ENCODE peak calls at places on chromosomes 1 and 21, in seven cellular contexts. B, N, C, Y, U, O and T are unnamed samples.

GRCh38 chr1:205670143-205670431 is 10.2 kb downstream of the SLC45A3 start:
- DNase-seq in N (no peak), B (no peak), O (no peak), U (no peak), Y (no peak), C (no peak), T (no peak)

GRCh38 chr1:59485949-59486348 is 189.1 kb downstream of the FGGY start:
- DNase-seq in C (no peak), U (no peak), B (no peak), N (no peak), O (no peak), Y (no peak), T (peak)

GRCh38 chr1:32276328-32276727 is 15.6 kb upstream of the HDAC1 start:
- DNase-seq in O (no peak), Y (no peak), N (no peak), C (no peak), U (no peak), B (no peak), T (no peak)

GRCh38 chr1:42319128-42319851 is 15.7 kb downstream of the FOXJ3 start:
- DNase-seq in U (peak), N (no peak), B (no peak), Y (no peak), O (no peak), C (peak), T (peak)

GRCh38 chr21:36125513-36126121 is 9.3 kb upstream of the CBR3 start:
- DNase-seq in B (peak), O (peak), C (peak), N (peak), U (peak), Y (peak), T (peak)

GRCh38 chr1:39692152-39693064 is 1.2 kb upstream of the HPCAL4 start:
- DNase-seq in O (no peak), N (no peak), U (peak), C (no peak), Y (no peak), B (no peak), T (no peak)

GRCh38 chr1:20480261-20481157 is 5.5 kb downstream of the CAMK2N1 start:
- DNase-seq in O (peak), C (no peak), N (peak), B (peak), U (no peak), Y (no peak), T (no peak)

GRCh38 chr1:7721940-7722669 is 49.0 kb upstream of the VAMP3 start:
- DNase-seq in Y (no peak), C (no peak), U (no peak), O (no peak), N (no peak), B (no peak), T (no peak)

GRCh38 chr1:200075938-200076546 is 48.5 kb downstream of the NR5A2 start:
- DNase-seq in O (no peak), N (no peak), Y (no peak), C (no peak), B (peak), U (no peak), T (peak)

GRCh38 chr1:226987179-226987536 is 47.1 kb downstream of the COQ8A start:
- DNase-seq in Y (no peak), C (no peak), N (no peak), B (no peak), O (no peak), U (no peak), T (no peak)

GRCh38 chr1:193432979-193433587 is 246.7 kb upstream of the B3GALT2 start:
- DNase-seq in U (no peak), O (no peak), Y (no peak), N (no peak), C (no peak), B (no peak), T (no peak)

GRCh38 chr21:42524341-42525227 is 10.9 kb downstream of the SLC37A1 start:
- DNase-seq in Y (peak), O (peak), C (peak), B (no peak), N (peak), U (peak), T (no peak)

GRCh38 chr1:214970016-214970415 is 112.5 kb upstream of the KCNK2 start:
- DNase-seq in O (no peak), B (no peak), C (no peak), U (no peak), Y (no peak), N (no peak), T (no peak)

GRCh38 chr1:216144661-216145450 is 278.4 kb downstream of the USH2A start:
- DNase-seq in U (no peak), O (no peak), N (no peak), Y (no peak), C (no peak), B (no peak), T (no peak)

GRCh38 chr1:175192630-175193338 is at the start of gene KIAA0040:
- DNase-seq in O (peak), U (peak), N (peak), C (peak), B (peak), Y (peak), T (peak)

GRCh38 chr1:209257021-209257420 is 326.5 kb upstream of the CAMK1G start:
- DNase-seq in B (no peak), C (no peak), O (no peak), N (no peak), Y (no peak), U (no peak), T (no peak)

GRCh38 chr1:206693592-206693991 is 8.9 kb downstream of the MAPKAPK2 start:
- DNase-seq in N (no peak), B (no peak), Y (no peak), O (no peak), C (no peak), U (no peak), T (no peak)

GRCh38 chr1:76330993-76331603 is 256.6 kb downstream of the ST6GALNAC3 start:
- DNase-seq in N (peak), U (peak), C (peak), Y (peak), O (peak), B (peak), T (peak)

GRCh38 chr1:119291611-119292206 is 76.9 kb upstream of the HAO2 start:
- DNase-seq in C (no peak), Y (no peak), U (no peak), B (no peak), O (no peak), N (no peak), T (no peak)

GRCh38 chr1:52455686-52456085 is 51.3 kb downstream of the PRPF38A start:
- DNase-seq in O (no peak), C (no peak), N (no peak), B (no peak), U (no peak), Y (no peak), T (no peak)

GRCh38 chr1:158819461-158820443 is 11.4 kb upstream of the MNDA start:
- DNase-seq in U (peak), Y (peak), B (no peak), C (no peak), O (no peak), N (no peak), T (no peak)

GRCh38 chr1:64470670-64471217 is 815 bp downstream of the CACHD1 start:
- DNase-seq in B (peak), N (peak), U (no peak), C (no peak), Y (no peak), O (peak), T (peak)

GRCh38 chr21:45741691-45742090 is 98.2 kb downstream of the PCBP3 start:
- DNase-seq in B (no peak), C (no peak), O (no peak), Y (no peak), U (no peak), N (no peak), T (no peak)

GRCh38 chr1:191831572-191831971 is 326.7 kb upstream of the RGS18 start:
- DNase-seq in Y (peak), U (no peak), C (no peak), B (peak), O (no peak), N (no peak), T (peak)
- TF ChIP-seq CTCF in Y (peak), U (no peak), C (no peak), B (no peak), O (no peak), N (no peak), T (peak)

DNA sequence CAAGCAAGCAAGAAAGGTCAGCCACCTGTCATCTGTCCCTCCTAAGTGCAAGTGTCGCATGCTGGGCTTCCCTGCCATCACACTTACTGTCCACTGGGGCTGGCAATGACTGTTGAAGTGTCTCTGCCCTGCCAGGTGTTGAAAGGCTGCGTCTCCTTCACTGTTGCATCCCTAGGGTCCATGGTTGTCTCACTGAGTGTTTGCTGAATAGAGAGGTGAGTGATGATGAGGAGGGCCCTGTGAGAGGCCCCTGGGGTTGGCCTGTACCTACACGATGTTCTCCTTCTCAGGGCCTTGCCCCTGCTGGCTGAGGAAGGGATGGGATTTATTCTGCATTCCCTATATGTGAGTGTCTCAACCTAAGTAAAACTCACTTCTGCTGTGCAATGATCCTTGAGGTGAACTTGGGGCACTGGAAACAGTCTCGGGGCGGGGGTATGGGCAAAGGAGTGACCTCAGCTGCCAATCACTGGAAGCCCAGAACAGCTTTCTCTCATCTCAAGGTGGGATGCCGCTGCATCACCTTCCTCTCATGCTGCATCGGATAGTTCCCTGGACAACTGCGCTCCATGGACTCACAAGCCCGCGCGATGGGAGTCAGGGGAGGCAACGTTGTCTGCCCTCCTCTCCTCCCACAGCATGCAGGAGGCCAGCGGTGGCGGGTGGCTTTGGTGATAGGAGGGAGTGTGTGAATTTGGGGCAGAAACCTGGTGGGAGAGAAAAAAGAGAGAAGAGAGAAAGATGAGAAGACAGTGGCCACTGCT is 35.9 kb upstream of the SOX13 start:
- DNase-seq in C (no peak), B (peak), Y (no peak), N (no peak), U (no peak), O (no peak), T (no peak)
- TF ChIP-seq CTCF in C (no peak), B (no peak), Y (peak), N (peak), U (no peak), O (peak), T (peak)

DNA sequence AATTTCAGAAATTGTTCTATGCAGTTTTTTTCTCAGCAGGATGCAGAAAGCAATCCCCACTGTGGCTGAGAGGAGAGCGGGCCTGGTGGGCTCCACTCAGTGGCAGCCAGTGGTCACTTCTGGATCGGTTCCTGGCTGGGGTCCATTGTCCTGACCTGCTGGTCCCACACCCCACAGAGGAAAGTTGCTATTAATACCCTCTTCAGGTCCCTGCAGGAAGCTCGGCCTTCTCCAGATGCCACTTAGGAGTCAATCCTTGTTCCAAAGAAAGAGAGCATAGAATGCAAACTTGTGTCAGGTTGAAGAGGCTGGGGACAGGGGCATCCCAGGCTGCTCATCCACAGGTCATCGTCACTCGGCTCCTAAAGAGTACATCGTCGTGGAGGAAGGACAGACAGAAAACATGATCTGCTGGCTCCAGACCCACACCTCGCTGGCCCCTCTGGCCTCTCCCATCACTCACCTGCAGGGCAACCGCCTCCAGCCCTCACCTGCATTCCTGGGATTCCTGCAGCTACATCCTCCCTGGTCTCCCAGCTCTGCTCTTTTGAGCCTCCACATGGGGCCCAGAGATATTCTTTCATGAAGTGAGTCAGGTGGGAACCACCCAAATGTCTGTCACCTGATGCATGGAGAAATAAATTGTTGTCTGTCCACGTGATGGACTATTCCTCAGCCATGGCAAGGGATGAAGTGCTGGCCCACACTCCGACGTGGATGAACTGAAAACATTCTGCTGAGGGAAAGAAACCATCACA is 152.9 kb downstream of the PSMG1 start:
- DNase-seq in B (no peak), O (no peak), Y (no peak), N (no peak), U (no peak), C (no peak), T (no peak)
- TF ChIP-seq CTCF in B (no peak), O (no peak), Y (no peak), N (no peak), U (no peak), C (no peak), T (no peak)

GRCh38 chr1:16960560-16961296 is 19.7 kb downstream of the MFAP2 start:
- DNase-seq in N (peak), O (peak), B (peak), U (peak), Y (peak), C (peak), T (no peak)
- TF ChIP-seq CTCF in N (peak), O (peak), B (peak), U (peak), Y (peak), C (peak), T (no peak)

DNA sequence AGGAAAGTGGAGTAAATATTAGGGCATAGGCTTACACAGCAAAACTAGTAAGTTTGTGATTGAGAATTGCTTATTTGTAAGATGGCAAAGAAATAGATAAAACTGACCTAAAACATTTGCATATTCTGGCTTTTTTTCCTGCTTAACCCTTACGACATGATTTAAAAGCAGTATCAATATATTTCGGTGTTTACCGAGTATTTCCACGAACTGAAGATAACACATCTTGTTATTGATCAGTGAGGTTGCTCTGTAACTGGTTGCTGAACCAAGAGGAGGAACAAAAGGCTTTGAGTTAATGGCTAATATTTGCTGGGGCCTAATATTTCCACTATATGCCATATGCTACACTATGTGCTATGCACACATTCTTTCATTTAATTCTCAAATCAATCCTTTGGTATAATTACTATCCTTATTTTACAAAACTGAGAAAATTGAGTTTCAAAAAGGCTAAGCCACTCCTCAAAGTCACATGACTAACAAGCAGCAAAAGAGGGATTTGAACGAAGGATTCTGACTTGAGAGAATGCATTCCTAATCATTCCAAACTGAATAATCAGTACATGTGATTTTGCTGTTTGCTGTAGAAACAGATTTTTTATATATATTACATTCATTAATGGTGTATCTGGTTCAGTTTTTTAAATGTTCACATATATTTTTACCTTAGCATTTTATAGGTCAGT is 346.0 kb downstream of the USP25 start:
- DNase-seq in N (no peak), O (no peak), C (no peak), Y (no peak), B (no peak), U (no peak), T (no peak)
- TF ChIP-seq CTCF in N (no peak), O (no peak), C (no peak), Y (no peak), B (no peak), U (no peak), T (no peak)

DNA sequence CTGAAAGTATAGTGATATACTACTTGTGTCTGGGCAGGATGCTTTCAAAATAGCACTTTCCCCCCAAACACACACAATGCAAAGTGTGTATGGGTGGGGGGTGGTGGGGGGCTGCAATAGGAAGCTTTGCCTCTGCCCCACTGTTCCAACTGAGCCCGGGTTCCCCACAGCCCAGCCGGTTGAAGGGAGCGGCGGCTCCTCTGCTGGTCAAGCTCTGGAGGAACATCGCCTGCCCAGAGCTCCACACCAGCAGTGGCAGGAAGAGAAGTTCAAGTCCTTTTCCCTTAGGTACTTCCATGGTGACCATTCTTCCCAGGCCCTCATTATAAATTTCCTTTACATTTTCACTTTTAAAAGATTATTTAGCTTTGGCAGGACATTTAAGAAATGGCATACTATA is 74.9 kb downstream of the CAPZB start:
- DNase-seq in O (no peak), U (no peak), C (no peak), Y (no peak), N (no peak), B (no peak), T (no peak)
- TF ChIP-seq CTCF in O (no peak), U (no peak), C (no peak), Y (no peak), N (no peak), B (no peak), T (no peak)

GRCh38 chr1:231497629-231498152 is 30.8 kb upstream of the TSNAX start:
- DNase-seq in O (no peak), Y (no peak), C (no peak), U (no peak), N (no peak), B (no peak), T (no peak)
- TF ChIP-seq CTCF in O (no peak), Y (no peak), C (no peak), U (no peak), N (no peak), B (no peak), T (no peak)

GRCh38 chr21:26679299-26679698 is 106.2 kb upstream of the CYYR1 start:
- DNase-seq in N (no peak), O (no peak), U (no peak), B (no peak), C (no peak), Y (no peak), T (no peak)
- TF ChIP-seq CTCF in N (no peak), O (no peak), U (no peak), B (no peak), C (no peak), Y (no peak), T (no peak)